ENCODE peak calls at places on chromosome 22, in six cellular contexts. One of them, this sample, is unnamed.

GRCh38 chr22:48445113-48445827 is 1382.4 kb downstream of the BRD1 start:
- DNase-seq in stomach: no peak
- DNase-seq in heart left ventricle: no peak
- DNase-seq in coronary artery: no peak
- DNase-seq in CD8-positive, alpha-beta memory T cell: no peak
- DNase-seq in left lung: no peak
- DNase-seq in this sample: no peak

GRCh38 chr22:46748948-46749681 is 11.1 kb upstream of the CERK start:
- DNase-seq in stomach: no peak
- DNase-seq in heart left ventricle: no peak
- DNase-seq in coronary artery: no peak
- DNase-seq in CD8-positive, alpha-beta memory T cell: peak; percentile 72
- DNase-seq in left lung: peak; percentile 64
- DNase-seq in this sample: no peak

GRCh38 chr22:24244144-24244787 is 616 bp downstream of the GGT5 start:
- DNase-seq in stomach: no peak
- DNase-seq in heart left ventricle: peak; percentile 68
- DNase-seq in coronary artery: no peak
- DNase-seq in CD8-positive, alpha-beta memory T cell: no peak
- DNase-seq in left lung: no peak
- DNase-seq in this sample: no peak

GRCh38 chr22:41256254-41256897 is 15.6 kb upstream of the CHADL start:
- DNase-seq in stomach: no peak
- DNase-seq in heart left ventricle: no peak
- DNase-seq in coronary artery: no peak
- DNase-seq in CD8-positive, alpha-beta memory T cell: no peak
- DNase-seq in left lung: no peak
- DNase-seq in this sample: no peak

GRCh38 chr22:44286673-44287072 is 26.1 kb downstream of the SHISAL1 start:
- DNase-seq in stomach: no peak
- DNase-seq in heart left ventricle: peak; percentile 38
- DNase-seq in coronary artery: no peak
- DNase-seq in CD8-positive, alpha-beta memory T cell: no peak
- DNase-seq in left lung: peak; percentile 63
- DNase-seq in this sample: no peak

GRCh38 chr22:39988386-39989114 is 6.2 kb upstream of the FAM83F start:
- DNase-seq in stomach: no peak
- DNase-seq in heart left ventricle: no peak
- DNase-seq in coronary artery: peak; percentile 58
- DNase-seq in CD8-positive, alpha-beta memory T cell: no peak
- DNase-seq in left lung: no peak
- DNase-seq in this sample: no peak

GRCh38 chr22:39114157-39114511 is 17.1 kb downstream of the APOBEC3H start:
- DNase-seq in stomach: no peak
- DNase-seq in heart left ventricle: no peak
- DNase-seq in coronary artery: no peak
- DNase-seq in CD8-positive, alpha-beta memory T cell: no peak
- DNase-seq in left lung: no peak
- DNase-seq in this sample: no peak

GRCh38 chr22:31281733-31282132 is 10.6 kb downstream of the PIK3IP1 start:
- DNase-seq in stomach: no peak
- DNase-seq in heart left ventricle: peak; percentile 71
- DNase-seq in coronary artery: no peak
- DNase-seq in CD8-positive, alpha-beta memory T cell: no peak
- DNase-seq in left lung: no peak
- DNase-seq in this sample: no peak

GRCh38 chr22:27635852-27636251 is 165.7 kb downstream of the MN1 start:
- DNase-seq in stomach: no peak
- DNase-seq in heart left ventricle: no peak
- DNase-seq in coronary artery: no peak
- DNase-seq in CD8-positive, alpha-beta memory T cell: no peak
- DNase-seq in left lung: no peak
- DNase-seq in this sample: no peak

GRCh38 chr22:23217171-23218052 is 37.1 kb downstream of the BCR start:
- DNase-seq in stomach: no peak
- DNase-seq in heart left ventricle: no peak
- DNase-seq in coronary artery: no peak
- DNase-seq in CD8-positive, alpha-beta memory T cell: no peak
- DNase-seq in left lung: peak; percentile 83
- DNase-seq in this sample: no peak

GRCh38 chr22:47122441-47123000 is 360.1 kb downstream of the TBC1D22A start:
- DNase-seq in stomach: no peak
- DNase-seq in heart left ventricle: no peak
- DNase-seq in coronary artery: no peak
- DNase-seq in CD8-positive, alpha-beta memory T cell: no peak
- DNase-seq in left lung: no peak
- DNase-seq in this sample: no peak

GRCh38 chr22:31075961-31076360 is 5.2 kb upstream of the SMTN start:
- DNase-seq in stomach: peak; percentile 50
- DNase-seq in heart left ventricle: peak; percentile 95
- DNase-seq in coronary artery: peak; percentile 93
- DNase-seq in CD8-positive, alpha-beta memory T cell: no peak
- DNase-seq in left lung: peak; percentile 81
- DNase-seq in this sample: no peak

GRCh38 chr22:45216133-45217003 is 24.3 kb downstream of the KIAA0930 start:
- DNase-seq in stomach: no peak
- DNase-seq in heart left ventricle: peak; percentile 23
- DNase-seq in coronary artery: no peak
- DNase-seq in CD8-positive, alpha-beta memory T cell: no peak
- DNase-seq in left lung: peak; percentile 31
- DNase-seq in this sample: no peak

GRCh38 chr22:23754980-23755636 is 883 bp upstream of the VPREB3 start:
- DNase-seq in stomach: no peak
- DNase-seq in heart left ventricle: no peak
- DNase-seq in coronary artery: no peak
- DNase-seq in CD8-positive, alpha-beta memory T cell: no peak
- DNase-seq in left lung: no peak
- DNase-seq in this sample: no peak

GRCh38 chr22:21639359-21639758 is 2.7 kb upstream of the SDF2L1 start:
- DNase-seq in stomach: no peak
- DNase-seq in heart left ventricle: no peak
- DNase-seq in coronary artery: no peak
- DNase-seq in CD8-positive, alpha-beta memory T cell: no peak
- DNase-seq in left lung: no peak
- DNase-seq in this sample: no peak

DNA sequence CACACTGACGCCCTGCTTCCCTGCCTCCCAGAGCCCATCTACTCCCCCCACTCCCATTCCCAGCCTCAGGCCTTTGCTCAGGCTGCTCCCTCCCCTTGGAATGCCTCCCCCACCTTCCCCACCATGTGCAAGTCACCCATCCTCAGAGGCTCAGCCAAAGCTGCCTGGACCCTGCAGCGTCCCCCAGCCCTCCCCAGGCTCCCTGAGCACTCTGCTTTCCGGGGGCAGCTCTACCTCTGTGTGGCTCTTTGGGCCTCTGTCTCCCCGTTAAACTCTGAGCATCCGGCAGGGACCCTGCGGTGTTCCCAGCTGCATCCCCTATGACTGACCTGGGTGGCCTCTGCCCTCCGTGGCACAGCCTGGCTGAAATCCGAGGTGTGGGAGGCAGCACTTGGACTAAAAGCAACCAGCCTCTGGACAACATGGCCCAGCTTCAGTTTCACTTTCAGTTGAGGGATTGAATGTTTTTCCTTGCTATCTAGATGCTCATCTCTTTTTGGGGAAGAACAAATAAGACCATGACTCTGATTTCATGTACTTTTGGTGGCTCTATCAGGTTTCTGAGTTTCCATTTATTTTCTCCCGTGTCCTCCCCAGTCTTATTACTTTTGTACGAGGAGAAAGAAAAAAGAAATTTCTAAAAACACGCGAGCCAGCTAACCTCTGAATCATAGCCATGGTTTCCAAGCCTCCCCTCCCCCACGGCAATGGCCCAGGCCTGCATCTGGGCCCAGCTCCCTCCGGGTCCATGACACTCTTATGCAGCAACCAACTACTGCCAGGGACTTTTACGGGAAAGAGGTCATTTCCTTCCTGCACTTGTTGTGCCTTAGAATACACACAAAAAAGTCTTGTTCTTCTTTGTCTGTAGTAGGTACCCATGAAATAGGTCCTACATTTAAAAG is 3.8 kb downstream of the APOL3 start:
- DNase-seq in stomach: peak; percentile 68
- DNase-seq in heart left ventricle: peak; percentile 92
- DNase-seq in coronary artery: peak; percentile 92
- DNase-seq in CD8-positive, alpha-beta memory T cell: peak; percentile 63
- DNase-seq in left lung: no peak
- DNase-seq in this sample: no peak
- H3K4me3 ChIP-seq in stomach: peak overlapping the region; percentile 32
- H3K4me3 ChIP-seq in heart left ventricle: peak overlapping the region; percentile 67
- H3K4me3 ChIP-seq in coronary artery: peak overlapping the region; percentile 74
- H3K4me3 ChIP-seq in CD8-positive, alpha-beta memory T cell: peak overlapping the region; percentile 66
- H3K4me3 ChIP-seq in left lung: peak overlapping the region; percentile 27
- H3K4me3 ChIP-seq in this sample: no peak overlapping the region

GRCh38 chr22:18156878-18157713 is 7.1 kb downstream of the USP18 start:
- DNase-seq in stomach: peak; percentile 56
- DNase-seq in heart left ventricle: peak; percentile 74
- DNase-seq in coronary artery: peak; percentile 79
- DNase-seq in CD8-positive, alpha-beta memory T cell: no peak
- DNase-seq in left lung: no peak
- DNase-seq in this sample: peak; percentile 67
- H3K4me3 ChIP-seq in stomach: no peak overlapping the region
- H3K4me3 ChIP-seq in heart left ventricle: no peak overlapping the region
- H3K4me3 ChIP-seq in coronary artery: peak overlapping the region; percentile 8
- H3K4me3 ChIP-seq in CD8-positive, alpha-beta memory T cell: no peak overlapping the region
- H3K4me3 ChIP-seq in left lung: no peak overlapping the region
- H3K4me3 ChIP-seq in this sample: no peak overlapping the region

DNA sequence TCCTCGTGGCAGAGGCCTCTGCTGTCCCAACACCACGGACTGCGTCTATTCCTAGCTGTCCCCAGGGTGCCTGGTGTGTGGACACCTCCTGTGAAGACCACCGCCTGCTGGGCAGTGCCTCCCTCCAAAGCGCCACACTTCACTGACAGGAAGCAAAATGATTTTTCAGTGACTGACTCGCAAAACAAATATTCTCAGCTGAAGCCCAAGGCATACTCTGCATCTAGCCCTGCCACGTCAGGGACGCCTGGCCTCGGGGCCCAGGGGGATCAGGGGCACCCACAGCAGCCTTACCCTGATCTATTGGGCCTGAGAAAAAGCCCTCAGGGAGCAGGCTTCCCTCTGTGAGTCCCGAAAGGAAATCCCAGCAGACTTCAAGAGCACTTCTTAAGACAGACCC is 2.2 kb downstream of the BRD1 start:
- DNase-seq in stomach: no peak
- DNase-seq in heart left ventricle: no peak
- DNase-seq in coronary artery: no peak
- DNase-seq in CD8-positive, alpha-beta memory T cell: no peak
- DNase-seq in left lung: no peak
- DNase-seq in this sample: no peak
- H3K4me3 ChIP-seq in stomach: peak overlapping the region; percentile 62
- H3K4me3 ChIP-seq in heart left ventricle: peak overlapping the region; percentile 86
- H3K4me3 ChIP-seq in coronary artery: peak overlapping the region; percentile 96
- H3K4me3 ChIP-seq in CD8-positive, alpha-beta memory T cell: peak overlapping the region; percentile 84
- H3K4me3 ChIP-seq in left lung: no peak overlapping the region
- H3K4me3 ChIP-seq in this sample: no peak overlapping the region

DNA sequence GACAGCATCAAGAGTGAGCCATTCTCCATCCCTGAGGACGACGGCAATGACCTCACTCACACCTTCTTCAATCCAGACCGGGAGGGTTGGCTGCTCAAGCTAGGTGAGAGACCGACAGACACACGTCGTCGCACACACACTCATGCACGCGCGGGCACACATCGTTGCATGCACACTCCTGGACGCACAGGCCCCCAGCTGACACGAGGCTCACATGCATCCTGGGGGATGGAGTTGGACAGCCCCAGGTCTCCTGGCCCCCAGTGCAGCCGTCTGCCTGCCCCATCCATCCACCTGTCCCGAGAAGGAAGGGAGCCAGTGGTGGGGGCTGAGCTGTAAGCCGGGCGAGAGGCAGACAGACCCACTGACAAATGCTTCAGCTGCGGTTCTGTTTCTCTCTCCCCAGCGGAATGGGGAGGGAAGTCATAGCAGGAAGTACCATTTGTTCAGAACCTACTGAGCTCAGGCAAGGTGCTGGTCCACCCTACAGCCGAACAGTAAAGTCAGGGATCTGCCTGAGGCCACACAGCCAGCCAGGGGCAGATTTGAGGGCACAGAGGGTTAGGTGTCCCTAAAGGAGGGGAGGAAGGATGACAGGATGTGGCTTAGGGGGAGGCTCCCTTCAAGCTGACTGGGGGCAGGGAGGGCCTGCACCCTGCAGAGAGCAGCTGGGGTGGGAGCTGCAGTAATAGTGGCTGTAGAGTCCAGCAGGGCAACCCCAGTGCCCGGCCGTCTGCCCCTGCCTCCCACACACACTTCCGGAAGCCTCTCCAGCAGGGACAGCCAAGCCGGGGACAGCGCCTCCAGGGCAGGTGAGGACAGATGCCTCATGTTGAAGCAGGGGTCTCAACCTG is 27.1 kb downstream of the CYTH4 start:
- DNase-seq in stomach: no peak
- DNase-seq in heart left ventricle: no peak
- DNase-seq in coronary artery: no peak
- DNase-seq in CD8-positive, alpha-beta memory T cell: peak; percentile 65
- DNase-seq in left lung: peak; percentile 80
- DNase-seq in this sample: no peak
- H3K4me3 ChIP-seq in stomach: no peak overlapping the region
- H3K4me3 ChIP-seq in heart left ventricle: no peak overlapping the region
- H3K4me3 ChIP-seq in coronary artery: no peak overlapping the region
- H3K4me3 ChIP-seq in CD8-positive, alpha-beta memory T cell: peak overlapping the region; percentile 51
- H3K4me3 ChIP-seq in left lung: no peak overlapping the region
- H3K4me3 ChIP-seq in this sample: no peak overlapping the region

This sample was measured in iPS DF 6.9.